ENCODE peak calls at places on chromosome 7, in ten cellular contexts. W is BJ, B is iris pigment epithelial cell, H is skeletal muscle cell, T is T-cell, C is NCI-H1092, Q is iPS-NIHi11, R is neural crest cell, K is ureter, J is sciatic nerve. Z is an unnamed sample.

GRCh38 chr7:151311294-151311864 is 30.2 kb upstream of the NUB1 start:
- DNase-seq in W (no peak), B (no peak), H (no peak), T (no peak), C (no peak), Q (peak), R (no peak), K (no peak), J (no peak), Z (no peak)

GRCh38 chr7:151599401-151600227 is 79.9 kb upstream of the RHEB start:
- DNase-seq in W (peak), B (peak), H (peak), T (no peak), C (no peak), Q (peak), R (no peak), K (peak), J (no peak), Z (no peak)

GRCh38 chr7:87231243-87231642 is 11.7 kb upstream of the TMEM243 start:
- DNase-seq in W (no peak), B (no peak), H (no peak), T (no peak), C (peak), Q (no peak), R (no peak), K (no peak), J (no peak), Z (no peak)

GRCh38 chr7:17301491-17302101 is 3.1 kb downstream of the AHR start:
- DNase-seq in W (no peak), B (peak), H (no peak), T (peak), C (peak), Q (no peak), R (peak), K (peak), J (peak), Z (no peak)

GRCh38 chr7:36775061-36775631 is 50.9 kb upstream of the AOAH start:
- DNase-seq in W (no peak), B (no peak), H (no peak), T (no peak), C (no peak), Q (no peak), R (no peak), K (no peak), J (no peak), Z (no peak)

GRCh38 chr7:153433223-153433622 is 619.0 kb upstream of the DPP6 start:
- DNase-seq in W (no peak), B (no peak), H (no peak), T (no peak), C (no peak), Q (no peak), R (no peak), K (no peak), J (no peak), Z (no peak)

GRCh38 chr7:27101188-27101905 is 1.1 kb downstream of the HOXA2 start:
- DNase-seq in W (no peak), B (no peak), H (no peak), T (no peak), C (no peak), Q (no peak), R (no peak), K (no peak), J (no peak), Z (no peak)

GRCh38 chr7:63789378-63790176 is 209.1 kb upstream of the ZNF722 start:
- DNase-seq in W (no peak), B (no peak), H (no peak), T (no peak), C (no peak), Q (no peak), R (no peak), K (no peak), J (no peak), Z (no peak)

GRCh38 chr7:157263156-157263555 is 73.6 kb upstream of the DNAJB6 start:
- DNase-seq in W (no peak), B (no peak), H (no peak), T (no peak), C (no peak), Q (no peak), R (no peak), K (no peak), J (no peak), Z (no peak)

GRCh38 chr7:101420436-101420835 is 57.8 kb downstream of the COL26A1 start:
- DNase-seq in W (no peak), B (no peak), H (no peak), T (no peak), C (no peak), Q (peak), R (no peak), K (no peak), J (no peak), Z (no peak)

Z was measured in upper lobe of right lung.